ENCODE peak calls at places on chromosomes 4 and X, in nine cellular contexts. D is colonic mucosa; N is cardiac fibroblast; K is Caco-2; P is MM.1S; B is hepatocyte; V is GM13977; X is CD4-positive, alpha-beta T cell; E is cardiac muscle cell. M is an unnamed sample.

GRCh38 chr4:22607382-22607781 is 85.4 kb upstream of the GBA3 start:
- DNase-seq in D (peak; percentile 48), N (peak; percentile 63), K (peak; percentile 57), P (peak; percentile 30), B (peak; percentile 71), V (no peak), X (no peak), E (peak; percentile 63), M (no peak)

GRCh38 chr4:121048165-121048564 is 24.2 kb downstream of the NDNF start:
- DNase-seq in D (no peak), N (no peak), K (no peak), P (no peak), B (no peak), V (no peak), X (no peak), E (no peak), M (no peak)

GRCh38 chr4:1133033-1133432 is 19.7 kb upstream of the RNF212 start:
- DNase-seq in D (no peak), N (no peak), K (no peak), P (no peak), B (no peak), V (no peak), X (no peak), E (peak; percentile 7), M (no peak)

GRCh38 chr4:122053186-122053585 is 98.9 kb upstream of the BLTP1 start:
- DNase-seq in D (no peak), N (no peak), K (no peak), P (no peak), B (no peak), V (no peak), X (no peak), E (peak; percentile 54), M (no peak)

GRCh38 chr4:176270669-176271068 is 1.6 kb upstream of the ASB5 start:
- DNase-seq in D (no peak), N (peak; percentile 84), K (no peak), P (no peak), B (peak; percentile 65), V (no peak), X (no peak), E (no peak), M (no peak)

GRCh38 chrX:113421432-113421831 is 580.8 kb upstream of the AMOT start:
- DNase-seq in D (no peak), N (no peak), K (no peak), P (no peak), B (no peak), V (no peak), X (no peak), E (no peak), M (no peak)

GRCh38 chr4:177554966-177555574 is 112.8 kb upstream of the AGA start:
- DNase-seq in D (peak; percentile 27), N (peak; percentile 53), K (peak; percentile 23), P (peak; percentile 26), B (peak; percentile 50), V (peak; percentile 58), X (no peak), E (peak; percentile 32), M (no peak)

GRCh38 chrX:41923925-41924693 is 755 bp upstream of the CASK start:
- DNase-seq in D (peak; percentile 55), N (peak; percentile 54), K (peak; percentile 47), P (peak; percentile 29), B (peak; percentile 59), V (peak; percentile 30), X (peak; percentile 7), E (peak; percentile 56), M (no peak)

GRCh38 chr4:125140966-125141495 is 173.7 kb upstream of the FAT4 start:
- DNase-seq in D (no peak), N (peak; percentile 36), K (no peak), P (no peak), B (no peak), V (no peak), X (no peak), E (no peak), M (no peak)

GRCh38 chr4:103429283-103429682 is 231.1 kb upstream of the CENPE start:
- DNase-seq in D (no peak), N (no peak), K (peak; percentile 11), P (no peak), B (no peak), V (peak; percentile 6), X (no peak), E (peak; percentile 14), M (no peak)

GRCh38 chr4:123127865-123128264 is 205.5 kb upstream of the NUDT6 start:
- DNase-seq in D (no peak), N (peak; percentile 16), K (no peak), P (no peak), B (no peak), V (no peak), X (no peak), E (no peak), M (no peak)

DNA sequence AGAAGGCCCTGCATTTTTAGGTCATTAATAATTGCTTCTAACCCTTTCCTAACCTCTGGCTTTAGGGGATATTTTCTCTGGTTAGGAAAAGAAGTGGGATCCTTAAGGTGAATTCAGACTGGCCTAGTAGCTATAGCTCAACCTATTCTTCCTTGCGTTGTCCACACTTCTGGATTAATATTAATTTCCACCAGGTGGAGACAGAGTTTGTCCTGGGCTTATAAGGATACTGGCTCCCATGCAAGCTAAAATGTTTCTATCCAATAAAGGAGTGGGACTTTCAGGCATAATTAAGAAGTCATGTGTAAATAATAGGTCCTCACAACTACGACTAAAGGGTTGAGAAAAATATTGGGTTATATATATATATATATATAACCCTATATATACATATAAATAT is 860.0 kb upstream of the POU3F4 start:
- DNase-seq in D (no peak), N (no peak), K (no peak), P (no peak), B (no peak), V (no peak), X (no peak), E (peak; percentile 1), M (no peak)
- TF ChIP-seq CTCF in D (no peak), N (no peak), K (no peak), P (no peak), B (peak; percentile 21), V (no peak), X (no peak), E (no peak), M (no peak)

DNA sequence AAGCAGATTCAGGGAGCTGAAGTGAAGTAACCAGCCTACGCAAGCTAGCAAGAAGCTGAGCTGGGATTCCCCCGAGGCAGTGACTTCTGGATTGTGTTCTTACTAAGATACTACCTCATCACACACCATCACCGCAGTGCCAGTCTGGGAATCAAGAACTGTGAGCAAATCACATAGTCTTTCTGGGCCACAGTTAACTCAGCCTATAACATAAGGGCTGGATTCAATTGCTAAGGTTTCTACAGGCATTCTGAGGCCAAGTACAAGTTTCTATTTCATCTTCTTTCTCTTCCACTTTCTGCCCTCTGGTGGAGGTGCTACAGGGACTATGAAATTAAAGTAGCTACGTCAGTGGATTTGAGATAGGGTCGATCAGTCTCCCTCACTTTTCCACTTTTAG is 1.4 kb upstream of the CORIN start:
- DNase-seq in D (no peak), N (peak; percentile 35), K (peak; percentile 9), P (peak; percentile 41), B (peak; percentile 31), V (peak; percentile 67), X (no peak), E (peak; percentile 65), M (peak; percentile 34)
- TF ChIP-seq CTCF in D (no peak), N (peak; percentile 43), K (peak; percentile 17), P (peak; percentile 51), B (peak; percentile 25), V (peak; percentile 48), X (peak; percentile 50), E (peak; percentile 45), M (peak; percentile 53)

DNA sequence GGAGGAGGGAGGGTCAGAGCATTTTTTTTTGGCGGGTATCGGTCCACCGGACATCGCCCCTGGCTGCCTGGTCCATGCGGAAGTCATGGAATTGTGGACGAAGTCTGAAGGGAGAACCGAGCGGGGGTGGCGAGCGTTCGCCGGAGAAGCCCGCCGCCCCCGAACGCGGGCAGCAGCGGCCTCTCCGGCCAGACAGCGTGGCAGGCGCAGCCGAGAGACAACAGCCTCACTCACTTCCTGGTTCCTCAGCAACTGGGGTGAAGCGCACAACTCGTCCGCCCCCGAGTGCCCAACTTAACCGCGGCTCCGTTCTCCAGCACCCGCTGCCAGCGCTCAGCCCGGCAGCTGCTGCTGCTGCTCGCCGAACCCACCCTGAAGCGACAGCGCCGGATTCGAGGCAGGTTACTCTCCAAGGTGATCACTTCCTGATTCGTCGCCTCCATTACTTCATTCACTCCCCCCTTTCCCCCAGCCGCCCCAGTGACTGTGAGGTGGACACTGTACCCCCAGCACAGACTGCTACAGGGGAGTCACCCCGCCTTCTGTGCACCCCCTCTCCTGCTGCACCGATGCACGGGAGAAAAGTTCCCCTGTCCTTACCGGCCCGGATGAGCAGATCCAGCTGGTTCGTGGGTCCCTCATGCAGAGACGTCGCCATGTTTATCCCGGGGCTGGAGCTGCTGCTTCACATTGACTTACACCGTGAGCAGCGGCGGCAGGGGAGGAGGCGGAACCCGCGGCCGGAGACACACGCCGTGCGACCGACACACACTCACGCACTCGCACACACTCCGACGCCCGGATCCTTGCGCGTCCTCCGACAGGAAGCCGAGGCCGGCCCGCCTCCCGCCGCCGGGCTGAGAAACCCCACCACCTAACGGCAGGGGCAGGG is 68.2 kb downstream of the NOCT start:
- DNase-seq in D (peak; percentile 86), N (peak; percentile 96), K (peak; percentile 91), P (peak; percentile 91), B (peak; percentile 95), V (peak; percentile 88), X (peak; percentile 73), E (peak; percentile 67), M (peak; percentile 83)
- TF ChIP-seq CTCF in D (no peak), N (peak; percentile 15), K (peak; percentile 21), P (peak; percentile 30), B (peak; percentile 32), V (no peak), X (no peak), E (peak; percentile 30), M (peak; percentile 20)

DNA sequence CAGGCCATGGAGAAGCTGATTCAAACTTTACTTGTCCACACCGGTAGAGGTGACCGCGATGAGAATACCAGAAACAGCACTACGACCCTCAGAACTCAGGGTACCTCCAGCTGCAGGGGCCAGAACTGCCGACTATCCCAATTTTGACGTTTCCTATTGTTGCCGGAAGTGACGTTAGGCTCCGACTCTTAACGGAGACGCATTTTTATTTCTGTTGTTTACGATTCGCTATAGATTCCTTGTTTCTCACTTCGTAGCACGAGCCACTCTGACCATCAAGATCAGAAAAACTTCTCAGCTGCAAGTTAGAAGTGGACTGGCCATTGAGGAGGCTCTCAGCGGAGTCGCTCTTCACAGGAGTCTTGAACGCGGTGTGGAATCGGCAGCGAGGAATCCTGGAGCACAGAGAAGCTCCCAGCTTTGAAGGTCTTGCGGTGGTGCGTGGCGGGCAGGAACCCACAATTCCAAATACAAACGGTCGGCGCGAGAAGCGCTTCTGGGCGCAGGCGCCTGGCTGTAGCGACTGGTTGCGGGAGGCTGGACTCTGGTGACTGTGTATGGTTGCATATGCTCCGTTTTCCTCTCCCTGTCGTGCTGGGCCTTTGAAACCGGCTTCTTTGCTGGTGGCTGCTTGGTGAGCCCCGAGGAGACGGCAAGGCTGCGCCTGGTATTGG is at the start of the genes CEP44 and FBXO8:
- DNase-seq in D (peak; percentile 72), N (peak; percentile 83), K (peak; percentile 67), P (peak; percentile 78), B (peak; percentile 80), V (peak; percentile 52), X (peak; percentile 47), E (peak; percentile 81), M (peak; percentile 53)
- TF ChIP-seq CTCF in D (no peak), N (no peak), K (no peak), P (no peak), B (no peak), V (no peak), X (no peak), E (no peak), M (no peak)

DNA sequence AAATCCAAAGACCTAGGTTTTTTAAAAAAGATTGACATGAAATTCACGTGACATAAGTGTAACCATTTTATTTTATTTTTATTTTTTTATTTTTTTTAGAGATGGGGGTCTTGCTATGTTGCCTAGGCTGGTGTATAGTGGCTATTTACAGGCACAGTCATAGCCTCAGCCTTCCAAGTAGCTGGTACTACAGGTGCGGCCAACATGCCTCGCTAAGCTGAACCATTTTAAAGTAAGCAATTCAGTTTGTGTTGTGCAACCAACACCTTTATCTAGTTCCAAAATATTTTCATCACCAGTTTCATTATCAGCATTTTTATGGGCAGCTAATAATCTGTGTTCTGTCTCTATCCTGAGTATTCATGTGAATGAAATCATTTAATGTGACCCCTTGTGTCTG is 107.5 kb upstream of the ENPEP start:
- DNase-seq in D (no peak), N (no peak), K (no peak), P (no peak), B (no peak), V (no peak), X (no peak), E (no peak), M (no peak)
- TF ChIP-seq CTCF in D (no peak), N (no peak), K (no peak), P (no peak), B (no peak), V (no peak), X (no peak), E (no peak), M (no peak)